ENCODE peak calls at places on chromosomes 7 and 10, in eight cellular contexts. I is stimulated activated CD8-positive, alpha-beta memory T cell treated with anti-CD3 and anti-CD28 coated beads, Interleukin-2, amount 100 ng/mL, for 1 hour; G is GM04504; O is amniotic epithelial cell; V is lung microvascular endothelial cell; H is T-helper 9 cell; U is KBM-7; N is NCI-H2081. Y is an unnamed sample.

GRCh38 chr7:114823290-114823689 is 98.6 kb upstream of the MDFIC start:
- DNase-seq in I (no peak), G (no peak), O (peak; percentile 38), V (no peak), H (no peak), U (no peak), N (no peak), Y (no peak)

GRCh38 chr10:119917777-119918176 is 25.2 kb downstream of the SEC23IP start:
- DNase-seq in I (no peak), G (no peak), O (peak; percentile 14), V (peak; percentile 19), H (no peak), U (peak; percentile 28), N (no peak), Y (peak; percentile 23)

GRCh38 chr10:34181545-34182300 is 633.4 kb downstream of the PARD3 start:
- DNase-seq in I (no peak), G (no peak), O (peak; percentile 56), V (peak; percentile 71), H (no peak), U (no peak), N (no peak), Y (no peak)

GRCh38 chr7:128381161-128381821 is 19.8 kb upstream of the PRRT4 start:
- DNase-seq in I (no peak), G (no peak), O (no peak), V (peak; percentile 14), H (peak; percentile 25), U (peak; percentile 76), N (no peak), Y (peak; percentile 21)

GRCh38 chr7:76231583-76231982 is 29.9 kb downstream of the SRRM3 start:
- DNase-seq in I (no peak), G (no peak), O (no peak), V (no peak), H (no peak), U (peak; percentile 29), N (no peak), Y (peak; percentile 7)

GRCh38 chr7:17558135-17558534 is 259.7 kb downstream of the AHR start:
- DNase-seq in I (no peak), G (no peak), O (no peak), V (no peak), H (no peak), U (no peak), N (no peak), Y (no peak)

GRCh38 chr7:5348134-5349004 is 65.6 kb downstream of the SLC29A4 start:
- DNase-seq in I (no peak), G (no peak), O (no peak), V (no peak), H (no peak), U (no peak), N (no peak), Y (no peak)

GRCh38 chr10:128990986-128991385 is 476.1 kb upstream of the MGMT start:
- DNase-seq in I (no peak), G (no peak), O (no peak), V (no peak), H (no peak), U (no peak), N (no peak), Y (no peak)

GRCh38 chr7:36236073-36236472 is 83.0 kb downstream of the EEPD1 start:
- DNase-seq in I (no peak), G (no peak), O (no peak), V (no peak), H (no peak), U (no peak), N (no peak), Y (no peak)

GRCh38 chr10:103911021-103911459 is 6.9 kb downstream of the STN1 start:
- DNase-seq in I (peak; percentile 15), G (no peak), O (no peak), V (no peak), H (peak; percentile 18), U (peak; percentile 83), N (no peak), Y (peak; percentile 94)

GRCh38 chr10:111078505-111079185 is 1.8 kb downstream of the ADRA2A start:
- DNase-seq in I (no peak), G (no peak), O (no peak), V (no peak), H (no peak), U (no peak), N (no peak), Y (no peak)

GRCh38 chr10:43958964-43959363 is 310.3 kb upstream of the ZNF32 start:
- DNase-seq in I (no peak), G (no peak), O (no peak), V (no peak), H (no peak), U (no peak), N (no peak), Y (no peak)

GRCh38 chr10:91712315-91712714 is 79.4 kb upstream of the PPP1R3C start:
- DNase-seq in I (no peak), G (no peak), O (no peak), V (no peak), H (no peak), U (no peak), N (no peak), Y (no peak)

GRCh38 chr7:100827330-100828226 is at the start of gene EPHB4:
- DNase-seq in I (no peak), G (peak; percentile 69), O (peak; percentile 69), V (peak; percentile 94), H (no peak), U (peak; percentile 92), N (no peak), Y (peak; percentile 86)

GRCh38 chr7:3650844-3651243 is 349.8 kb downstream of the SDK1 start:
- DNase-seq in I (no peak), G (no peak), O (peak; percentile 66), V (no peak), H (no peak), U (no peak), N (no peak), Y (no peak)

GRCh38 chr7:131249003-131249402 is 78.7 kb upstream of the MKLN1 start:
- DNase-seq in I (no peak), G (peak; percentile 97), O (peak; percentile 97), V (no peak), H (no peak), U (no peak), N (no peak), Y (no peak)

GRCh38 chr10:113488186-113488585 is 64.7 kb upstream of the HABP2 start:
- DNase-seq in I (no peak), G (no peak), O (no peak), V (no peak), H (no peak), U (no peak), N (no peak), Y (no peak)

GRCh38 chr10:63521389-63522128 is at the start of gene REEP3:
- DNase-seq in I (peak; percentile 27), G (peak; percentile 58), O (peak; percentile 71), V (peak; percentile 77), H (peak; percentile 41), U (peak; percentile 72), N (peak; percentile 58), Y (peak; percentile 70)

GRCh38 chr10:118732253-118733194 is 22.2 kb downstream of the CACUL1 start:
- DNase-seq in I (no peak), G (no peak), O (no peak), V (no peak), H (no peak), U (no peak), N (no peak), Y (no peak)

GRCh38 chr10:71092812-71093391 is 119.5 kb upstream of the UNC5B start:
- DNase-seq in I (no peak), G (no peak), O (no peak), V (no peak), H (no peak), U (no peak), N (no peak), Y (no peak)

GRCh38 chr10:99369126-99369525 is 40.0 kb downstream of the CNNM1 start:
- DNase-seq in I (no peak), G (no peak), O (no peak), V (no peak), H (no peak), U (no peak), N (no peak), Y (no peak)

GRCh38 chr7:24401628-24402593 is 117.9 kb downstream of the NPY start:
- DNase-seq in I (no peak), G (no peak), O (peak; percentile 36), V (peak; percentile 58), H (no peak), U (peak; percentile 16), N (peak; percentile 39), Y (peak; percentile 68)

GRCh38 chr7:30465342-30466170 is 13.0 kb downstream of the NOD1 start:
- DNase-seq in I (no peak), G (no peak), O (peak; percentile 96), V (no peak), H (no peak), U (no peak), N (no peak), Y (no peak)

GRCh38 chr10:15636446-15636845 is 83.3 kb downstream of the ITGA8 start:
- DNase-seq in I (no peak), G (no peak), O (no peak), V (no peak), H (no peak), U (no peak), N (no peak), Y (no peak)

GRCh38 chr7:79787623-79788022 is 334.2 kb upstream of the MAGI2 start:
- DNase-seq in I (no peak), G (no peak), O (peak; percentile 88), V (no peak), H (no peak), U (no peak), N (no peak), Y (no peak)

Y was measured in Kasumi-1.